ENCODE peak calls at places on chromosomes 2 and 18, in five cellular contexts. M, E, F, J and I are unnamed samples.

GRCh38 chr18:2337552-2338141 is 233.7 kb downstream of the METTL4 start:
- DNase-seq in M (peak; percentile 17), E (peak; percentile 37), J (no peak), F (peak; percentile 19), I (peak; percentile 26)

GRCh38 chr2:31457651-31458050 is 43.1 kb upstream of the XDH start:
- DNase-seq in E (no peak), F (no peak), J (no peak), M (no peak), I (no peak)

GRCh38 chr18:58288922-58289797 is 245.1 kb downstream of the NEDD4L start:
- DNase-seq in E (no peak), J (no peak), F (no peak), M (no peak), I (no peak)

GRCh38 chr2:17583646-17584045 is 43.1 kb downstream of the VSNL1 start:
- DNase-seq in M (no peak), E (no peak), F (no peak), J (no peak), I (no peak)

GRCh38 chr2:138652378-138652777 is 127.8 kb downstream of the NXPH2 start:
- DNase-seq in F (no peak), J (no peak), M (no peak), E (no peak), I (no peak)

GRCh38 chr2:25672500-25673169 is 742 bp downstream of the DTNB start:
- DNase-seq in M (peak; percentile 28), F (no peak), J (no peak), E (no peak), I (no peak)

GRCh38 chr2:113135354-113135753 is 8.0 kb downstream of the IL1RN start:
- DNase-seq in E (no peak), F (no peak), M (no peak), J (no peak), I (no peak)

GRCh38 chr2:171762879-171763573 is 75.8 kb downstream of the DYNC1I2 start:
- DNase-seq in F (no peak), E (no peak), M (no peak), J (no peak), I (peak; percentile 20)

GRCh38 chr18:48833701-48834394 is 116.9 kb downstream of the SMAD7 start:
- DNase-seq in J (no peak), F (no peak), E (no peak), M (no peak), I (no peak)

GRCh38 chr2:185978634-185979405 is 240.2 kb downstream of the FSIP2 start:
- DNase-seq in M (no peak), F (peak; percentile 35), J (no peak), E (no peak), I (peak; percentile 6)

GRCh38 chr2:225290723-225291400 is 108.6 kb upstream of the NYAP2 start:
- DNase-seq in J (no peak), E (no peak), F (no peak), M (no peak), I (no peak)

GRCh38 chr18:11842562-11842961 is 8.7 kb upstream of the CHMP1B start:
- DNase-seq in F (no peak), M (no peak), E (no peak), J (no peak), I (no peak)

GRCh38 chr2:86622878-86623548 is 652 bp downstream of the RNF103 start:
- DNase-seq in F (no peak), E (peak; percentile 77), M (no peak), J (no peak), I (peak; percentile 83)

GRCh38 chr2:29130295-29130694 is 15.1 kb downstream of the CLIP4 start:
- DNase-seq in J (no peak), E (no peak), F (no peak), M (no peak), I (no peak)

GRCh38 chr2:238119756-238120462 is 18.6 kb upstream of the KLHL30 start:
- DNase-seq in J (no peak), M (no peak), E (no peak), F (no peak), I (no peak)

GRCh38 chr2:67451086-67451832 is 54.1 kb downstream of the ETAA1 start:
- DNase-seq in J (no peak), M (no peak), F (no peak), E (no peak), I (no peak)

GRCh38 chr2:96540136-96540535 is 3.6 kb downstream of the ARID5A start:
- DNase-seq in M (no peak), E (no peak), F (no peak), J (no peak), I (peak; percentile 32)

GRCh38 chr2:159737917-159738296 is 25.6 kb downstream of the MARCHF7 start:
- DNase-seq in E (no peak), F (no peak), M (no peak), J (no peak), I (no peak)

GRCh38 chr2:141062016-141062415 is 1068.8 kb downstream of the LRP1B start:
- DNase-seq in E (no peak), J (no peak), M (no peak), F (no peak), I (no peak)

GRCh38 chr18:48183613-48184012 is 225.6 kb downstream of the ZBTB7C start:
- DNase-seq in M (no peak), E (no peak), J (no peak), F (no peak), I (no peak)

GRCh38 chr2:96273763-96274162 is 7.7 kb downstream of the CIAO1 start:
- DNase-seq in J (no peak), F (no peak), E (no peak), M (no peak), I (no peak)

GRCh38 chr2:69509750-69510140 is 72.5 kb upstream of the NFU1 start:
- DNase-seq in M (no peak), F (no peak), J (no peak), E (no peak), I (no peak)

GRCh38 chr2:81876628-81877027 is 1572.1 kb upstream of the LRRTM1 start:
- DNase-seq in E (no peak), J (no peak), F (no peak), M (no peak), I (no peak)

GRCh38 chr18:52682260-52682659 is 342.3 kb downstream of the DCC start:
- DNase-seq in J (no peak), E (no peak), F (no peak), M (no peak), I (no peak)

GRCh38 chr18:23634692-23635091 is 28.0 kb downstream of the ANKRD29 start:
- DNase-seq in M (no peak), F (no peak), J (no peak), E (no peak), I (no peak)

GRCh38 chr2:166163775-166164174 is 36.0 kb upstream of the SCN1A start:
- DNase-seq in J (no peak), F (no peak), M (no peak), E (no peak), I (no peak)

GRCh38 chr2:36449943-36450392 is 94.4 kb downstream of the CRIM1 start:
- DNase-seq in E (no peak), M (no peak), F (no peak), J (no peak), I (no peak)

GRCh38 chr2:235063501-235063961 is 111.7 kb downstream of the SH3BP4 start:
- DNase-seq in F (no peak), J (no peak), M (no peak), E (no peak), I (no peak)

GRCh38 chr2:30963184-30963583 is 155.9 kb upstream of the CAPN13 start:
- DNase-seq in E (no peak), J (no peak), F (no peak), M (no peak), I (no peak)

GRCh38 chr2:124704056-124704644 is 679.1 kb downstream of the CNTNAP5 start:
- DNase-seq in F (no peak), M (no peak), J (no peak), E (no peak), I (no peak)

GRCh38 chr18:34783485-34783884 is 73.4 kb downstream of the DTNA start:
- DNase-seq in F (no peak), E (no peak), J (no peak), M (no peak), I (no peak)

GRCh38 chr18:50159654-50160046 is 35.3 kb downstream of the MYO5B start:
- DNase-seq in E (no peak), J (no peak), M (no peak), F (no peak), I (no peak)

GRCh38 chr18:8848541-8848940 is 143.2 kb downstream of the MTCL1 start:
- DNase-seq in J (no peak), E (no peak), F (no peak), M (no peak), I (no peak)

DNA sequence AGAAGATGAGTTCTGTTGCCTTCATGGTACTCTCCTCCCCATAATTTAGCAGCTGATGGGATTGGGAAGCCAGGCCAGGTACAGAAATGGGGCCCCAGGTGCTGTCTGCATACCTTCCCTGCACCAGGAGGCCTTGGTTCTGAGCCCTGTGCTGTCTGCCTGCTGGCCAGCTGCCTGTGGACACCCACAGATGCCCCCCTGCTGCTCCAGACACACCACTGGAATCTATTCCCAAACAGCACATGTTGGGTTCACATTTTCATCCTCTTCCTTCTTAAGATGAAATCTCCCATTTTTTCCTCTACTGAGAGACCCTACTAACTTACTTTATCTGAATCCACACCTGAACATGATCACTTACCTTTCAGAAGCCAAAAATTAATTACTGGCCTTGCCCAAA is 152.0 kb upstream of the CCDC68 start:
- DNase-seq in F (no peak), J (no peak), M (no peak), E (no peak), I (no peak)
- TF ChIP-seq SIN3A in F (no peak), J (no peak), M (no peak), E (no peak), I (no peak)

GRCh38 chr2:32745191-32745590 is 117.3 kb downstream of the TTC27 start:
- DNase-seq in F (no peak), E (no peak), J (no peak), M (no peak), I (no peak)
- TF ChIP-seq SIN3A in F (no peak), E (no peak), J (no peak), M (no peak), I (no peak)

GRCh38 chr2:74833418-74834233 is at the start of gene HK2:
- DNase-seq in M (no peak), J (peak; percentile 70), F (peak; percentile 68), E (peak; percentile 99), I (peak; percentile 99)
- TF ChIP-seq SIN3A in M (no peak), J (no peak), F (peak; percentile 89), E (no peak), I (no peak)

GRCh38 chr2:206482123-206482522 is 38.8 kb downstream of the ADAM23 start:
- DNase-seq in J (no peak), F (no peak), E (no peak), M (no peak), I (no peak)

GRCh38 chr2:206481056-206481455 is 37.7 kb downstream of the ADAM23 start:
- DNase-seq in M (no peak), F (no peak), E (no peak), J (no peak), I (no peak)

GRCh38 chr2:206478340-206478739 is 35.0 kb downstream of the ADAM23 start:
- DNase-seq in J (no peak), E (no peak), M (no peak), F (no peak), I (no peak)

GRCh38 chr2:206480620-206481019 is 37.3 kb downstream of the ADAM23 start:
- DNase-seq in J (no peak), F (no peak), M (no peak), E (no peak), I (no peak)

DNA sequence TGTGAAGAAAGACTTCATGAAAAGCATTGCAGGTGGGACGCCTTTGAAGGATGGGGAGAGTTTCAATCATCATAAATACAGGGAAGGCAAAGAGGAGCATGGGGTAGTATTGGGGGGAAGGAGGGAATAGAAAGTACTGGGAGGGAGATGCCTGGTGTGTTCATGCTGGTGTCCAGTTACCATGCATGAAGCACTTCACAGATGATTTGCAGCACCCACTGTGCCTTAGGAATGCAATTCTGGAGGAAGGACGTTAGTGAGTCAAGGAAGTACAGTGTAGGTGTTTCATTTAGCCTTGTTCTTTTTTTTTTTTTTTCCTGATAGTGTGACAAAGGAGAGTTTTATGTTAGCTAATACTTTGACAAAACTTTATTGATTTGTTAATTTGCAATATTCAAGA is 36.8 kb downstream of the ADAM23 start:
- DNase-seq in J (no peak), E (no peak), F (no peak), M (no peak), I (no peak)
- TF ChIP-seq SIN3A in J (no peak), E (no peak), F (no peak), M (no peak), I (no peak)